ENCODE peak calls at places on chromosomes 7 and 10, in four cellular contexts. N is astrocyte of the spinal cord; W is CD8-positive, alpha-beta memory T cell; I is NCI-H1105 treated with DMSO at 0.1 percent for 48 hours. Q is an unnamed sample.
A peak's percentile ranks its signal among the peaks of the same experiment; 100 is the strongest.

GRCh38 chr10:123148414-123149161 is 652 bp downstream of the HMX2 start:
- DNase-seq in N (no peak), W (no peak), I (peak; percentile 28), Q (no peak)

GRCh38 chr10:1205450-1206030 is 149.4 kb downstream of the WDR37 start:
- DNase-seq in I (no peak), N (no peak), W (no peak), Q (no peak)

GRCh38 chr7:100190059-100190711 is 12.5 kb downstream of the STAG3 start:
- DNase-seq in W (no peak), I (peak; percentile 2), N (peak; percentile 58), Q (no peak)

GRCh38 chr10:2913531-2913930 is 153.8 kb upstream of the PFKP start:
- DNase-seq in I (no peak), N (no peak), W (no peak), Q (no peak)

GRCh38 chr7:129825005-129825553 is 127.7 kb downstream of the UBE2H start:
- DNase-seq in N (peak; percentile 63), I (peak; percentile 95), W (peak; percentile 20), Q (peak; percentile 18)

GRCh38 chr7:150963707-150964559 is 14.2 kb downstream of the KCNH2 start:
- DNase-seq in N (no peak), W (no peak), I (no peak), Q (no peak)

GRCh38 chr10:82850166-82850565 is 975.2 kb downstream of the NRG3 start:
- DNase-seq in N (no peak), I (no peak), W (no peak), Q (no peak)

GRCh38 chr10:31314256-31315183 is 4.5 kb upstream of the ZEB1 start:
- DNase-seq in I (no peak), N (peak; percentile 31), W (no peak), Q (no peak)

GRCh38 chr10:55274367-55274766 is 473.3 kb upstream of the PCDH15 start:
- DNase-seq in I (no peak), N (no peak), W (no peak), Q (no peak)

GRCh38 chr10:115947104-115947503 is 325.9 kb downstream of the GFRA1 start:
- DNase-seq in N (peak; percentile 52), W (no peak), I (no peak), Q (no peak)

GRCh38 chr10:44399478-44400451 is 14.9 kb upstream of the CXCL12 start:
- DNase-seq in I (no peak), N (no peak), W (no peak), Q (no peak)

GRCh38 chr7:151117565-151117964 is 31.3 kb downstream of the AGAP3 start:
- DNase-seq in W (peak; percentile 36), I (no peak), N (no peak), Q (peak; percentile 29)

GRCh38 chr10:4264466-4264865 is 479.5 kb upstream of the KLF6 start:
- DNase-seq in W (no peak), I (no peak), N (no peak), Q (no peak)

GRCh38 chr7:22860784-22861482 is 38.3 kb upstream of the TOMM7 start:
- DNase-seq in N (no peak), I (no peak), W (peak; percentile 6), Q (no peak)

GRCh38 chr10:129615381-129615780 is 148.3 kb downstream of the MGMT start:
- DNase-seq in I (no peak), N (no peak), W (no peak), Q (no peak)

GRCh38 chr7:143314107-143314506 is 1.8 kb upstream of the CLCN1 start:
- DNase-seq in N (no peak), W (no peak), I (no peak), Q (no peak)

GRCh38 chr7:36487756-36488336 is 98.2 kb downstream of the ANLN start:
- DNase-seq in W (no peak), N (peak; percentile 70), I (peak; percentile 72), Q (no peak)